ENCODE peak calls at places on chromosomes 4 and X, in seven cellular contexts. One of them, this sample, is unnamed.

GRCh38 chrX:55522577-55523254 is 33.1 kb upstream of the USP51 start:
- DNase-seq in IMR-90: no peak
- DNase-seq in mesendoderm: no peak
- DNase-seq in neuronal stem cell: no peak
- DNase-seq in H1: no peak
- DNase-seq in H9: no peak
- DNase-seq in mesenchymal stem cell: no peak
- DNase-seq in this sample: no peak

GRCh38 chrX:23304881-23305280 is 29.8 kb upstream of the PTCHD1 start:
- DNase-seq in IMR-90: no peak
- DNase-seq in mesendoderm: no peak
- DNase-seq in neuronal stem cell: no peak
- DNase-seq in H1: no peak
- DNase-seq in H9: no peak
- DNase-seq in mesenchymal stem cell: no peak
- DNase-seq in this sample: no peak

GRCh38 chr4:173794662-173795061 is 264.6 kb upstream of the HAND2 start:
- DNase-seq in IMR-90: peak
- DNase-seq in mesendoderm: no peak
- DNase-seq in neuronal stem cell: no peak
- DNase-seq in H1: no peak
- DNase-seq in H9: no peak
- DNase-seq in mesenchymal stem cell: peak
- DNase-seq in this sample: no peak

GRCh38 chrX:113959912-113960626 is 623.8 kb upstream of the HTR2C start:
- DNase-seq in IMR-90: no peak
- DNase-seq in mesendoderm: peak
- DNase-seq in neuronal stem cell: peak
- DNase-seq in H1: no peak
- DNase-seq in H9: peak
- DNase-seq in mesenchymal stem cell: no peak
- DNase-seq in this sample: no peak

GRCh38 chr4:55318135-55318534 is 27.9 kb upstream of the SRD5A3 start:
- DNase-seq in IMR-90: no peak
- DNase-seq in mesendoderm: no peak
- DNase-seq in neuronal stem cell: no peak
- DNase-seq in H1: no peak
- DNase-seq in H9: no peak
- DNase-seq in mesenchymal stem cell: no peak
- DNase-seq in this sample: no peak

GRCh38 chr4:7103599-7104365 is 35.9 kb upstream of the GRPEL1 start:
- DNase-seq in IMR-90: peak
- DNase-seq in mesendoderm: peak
- DNase-seq in neuronal stem cell: no peak
- DNase-seq in H1: no peak
- DNase-seq in H9: no peak
- DNase-seq in mesenchymal stem cell: peak
- DNase-seq in this sample: no peak

GRCh38 chrX:120380699-120381098 is 18.8 kb downstream of the ATP1B4 start:
- DNase-seq in IMR-90: no peak
- DNase-seq in mesendoderm: peak
- DNase-seq in neuronal stem cell: no peak
- DNase-seq in H1: no peak
- DNase-seq in H9: peak
- DNase-seq in mesenchymal stem cell: peak
- DNase-seq in this sample: no peak

GRCh38 chr4:83753260-83753659 is 217.4 kb downstream of the GPAT3 start:
- DNase-seq in IMR-90: no peak
- DNase-seq in mesendoderm: peak
- DNase-seq in neuronal stem cell: no peak
- DNase-seq in H1: no peak
- DNase-seq in H9: no peak
- DNase-seq in mesenchymal stem cell: no peak
- DNase-seq in this sample: no peak

GRCh38 chr4:40121515-40121914 is 64.9 kb downstream of the N4BP2 start:
- DNase-seq in IMR-90: peak
- DNase-seq in mesendoderm: peak
- DNase-seq in neuronal stem cell: no peak
- DNase-seq in H1: no peak
- DNase-seq in H9: no peak
- DNase-seq in mesenchymal stem cell: peak
- DNase-seq in this sample: peak

GRCh38 chr4:16443504-16444088 is 217.3 kb upstream of the TAPT1 start:
- DNase-seq in IMR-90: peak
- DNase-seq in mesendoderm: peak
- DNase-seq in neuronal stem cell: peak
- DNase-seq in H1: no peak
- DNase-seq in H9: no peak
- DNase-seq in mesenchymal stem cell: peak
- DNase-seq in this sample: peak

GRCh38 chr4:77994194-77994721 is 62.9 kb upstream of the FRAS1 start:
- DNase-seq in IMR-90: peak
- DNase-seq in mesendoderm: peak
- DNase-seq in neuronal stem cell: peak
- DNase-seq in H1: peak
- DNase-seq in H9: peak
- DNase-seq in mesenchymal stem cell: peak
- DNase-seq in this sample: peak

GRCh38 chrX:148134578-148134977 is 153.4 kb downstream of the FMR1NB start:
- DNase-seq in IMR-90: no peak
- DNase-seq in mesendoderm: no peak
- DNase-seq in neuronal stem cell: no peak
- DNase-seq in H1: no peak
- DNase-seq in H9: no peak
- DNase-seq in mesenchymal stem cell: no peak
- DNase-seq in this sample: no peak

GRCh38 chrX:148133099-148133725 is 152.1 kb downstream of the FMR1NB start:
- DNase-seq in IMR-90: no peak
- DNase-seq in mesendoderm: peak
- DNase-seq in neuronal stem cell: no peak
- DNase-seq in H1: no peak
- DNase-seq in H9: no peak
- DNase-seq in mesenchymal stem cell: no peak
- DNase-seq in this sample: no peak

DNA sequence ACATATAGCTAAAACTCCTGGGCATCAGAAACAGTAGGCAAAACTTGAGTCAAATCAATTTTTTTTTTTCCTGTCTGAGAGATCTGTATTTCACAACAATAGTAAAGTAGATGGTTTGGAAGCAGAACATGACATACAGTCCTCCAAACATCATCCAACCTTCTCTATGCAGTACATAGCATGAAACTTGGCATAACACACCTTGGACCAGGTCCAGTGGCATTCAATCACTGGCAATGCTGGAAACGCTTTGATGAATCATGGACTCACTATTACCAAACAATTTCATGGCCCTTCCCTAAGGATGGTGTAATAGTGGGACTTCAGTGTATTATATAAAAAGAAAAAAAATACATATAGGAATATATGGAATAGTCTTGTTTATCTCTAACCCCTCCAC is 154.6 kb downstream of the FMR1NB start:
- DNase-seq in IMR-90: no peak
- DNase-seq in mesendoderm: no peak
- DNase-seq in neuronal stem cell: no peak
- DNase-seq in H1: no peak
- DNase-seq in H9: no peak
- DNase-seq in mesenchymal stem cell: no peak
- DNase-seq in this sample: peak
- H3K18ac ChIP-seq in IMR-90: no peak
- H3K18ac ChIP-seq in mesendoderm: no peak
- H3K18ac ChIP-seq in neuronal stem cell: no peak
- H3K18ac ChIP-seq in H1: no peak
- H3K18ac ChIP-seq in H9: no peak
- H3K18ac ChIP-seq in mesenchymal stem cell: no peak
- H3K18ac ChIP-seq in this sample: no peak

GRCh38 chr4:177528620-177529019 is 86.4 kb upstream of the AGA start:
- DNase-seq in IMR-90: no peak
- DNase-seq in mesendoderm: no peak
- DNase-seq in neuronal stem cell: no peak
- DNase-seq in H1: no peak
- DNase-seq in H9: no peak
- DNase-seq in mesenchymal stem cell: no peak
- DNase-seq in this sample: peak
- H2BK5ac ChIP-seq in IMR-90: no peak
- H2BK5ac ChIP-seq in mesendoderm: no peak
- H2BK5ac ChIP-seq in neuronal stem cell: no peak
- H2BK5ac ChIP-seq in H1: no peak
- H2BK5ac ChIP-seq in H9: no peak
- H2BK5ac ChIP-seq in mesenchymal stem cell: no peak
- H2BK5ac ChIP-seq in this sample: no peak

DNA sequence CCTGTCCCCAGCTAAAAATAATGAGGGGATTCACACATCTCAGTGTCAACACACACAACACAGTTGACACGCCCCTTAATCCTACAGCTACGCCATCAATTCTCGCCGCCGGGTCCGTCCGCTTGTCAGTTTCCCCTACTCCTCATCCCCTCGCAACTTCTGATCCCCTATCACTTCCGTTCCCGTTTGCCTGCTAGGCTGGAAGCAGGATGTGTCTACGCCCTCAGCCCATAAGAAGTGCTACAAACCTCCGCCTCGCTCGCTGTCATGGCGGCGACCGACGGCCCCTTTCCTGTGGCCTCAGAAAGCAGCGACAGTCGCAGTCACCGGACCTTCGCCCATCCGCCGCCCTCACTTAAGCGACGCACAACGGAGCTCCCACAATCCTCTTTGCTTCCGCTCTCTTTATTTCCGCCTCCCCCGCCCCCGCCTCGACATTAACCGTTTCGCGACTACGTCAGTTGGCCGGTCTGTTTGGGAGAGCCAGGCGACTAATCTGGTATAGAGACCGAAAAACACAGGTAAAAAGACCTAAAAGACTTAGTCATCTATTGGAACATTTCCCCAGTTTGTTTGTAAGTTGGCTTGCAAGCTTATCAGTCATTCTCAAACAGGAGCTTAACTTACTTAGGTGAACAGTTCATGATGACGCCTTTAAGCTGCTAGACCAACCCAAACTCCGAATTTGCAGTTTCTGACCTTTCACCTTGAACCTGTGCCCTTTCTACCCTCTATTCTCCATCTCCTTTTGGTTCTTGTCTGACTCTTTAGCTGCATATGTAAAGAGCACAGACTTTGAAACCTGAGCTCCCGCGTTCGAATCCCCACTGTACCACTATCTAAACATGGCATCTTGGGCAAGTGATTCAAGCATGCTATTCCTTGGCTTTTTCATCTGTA is at the start of gene SLC25A53:
- DNase-seq in IMR-90: peak
- DNase-seq in mesendoderm: peak
- DNase-seq in neuronal stem cell: peak
- DNase-seq in H1: peak
- DNase-seq in H9: peak
- DNase-seq in mesenchymal stem cell: peak
- DNase-seq in this sample: peak
- H3K18ac ChIP-seq in IMR-90: peak
- H3K18ac ChIP-seq in mesendoderm: no peak
- H3K18ac ChIP-seq in neuronal stem cell: no peak
- H3K18ac ChIP-seq in H1: no peak
- H3K18ac ChIP-seq in H9: peak
- H3K18ac ChIP-seq in mesenchymal stem cell: peak
- H3K18ac ChIP-seq in this sample: no peak

GRCh38 chr4:130422255-130422654 is 1326.3 kb downstream of the C4orf33 start:
- DNase-seq in IMR-90: no peak
- DNase-seq in mesendoderm: no peak
- DNase-seq in neuronal stem cell: no peak
- DNase-seq in H1: no peak
- DNase-seq in H9: no peak
- DNase-seq in mesenchymal stem cell: no peak
- DNase-seq in this sample: no peak

GRCh38 chr4:130419576-130419975 is 1323.6 kb downstream of the C4orf33 start:
- DNase-seq in IMR-90: no peak
- DNase-seq in mesendoderm: no peak
- DNase-seq in neuronal stem cell: no peak
- DNase-seq in H1: no peak
- DNase-seq in H9: no peak
- DNase-seq in mesenchymal stem cell: no peak
- DNase-seq in this sample: no peak

DNA sequence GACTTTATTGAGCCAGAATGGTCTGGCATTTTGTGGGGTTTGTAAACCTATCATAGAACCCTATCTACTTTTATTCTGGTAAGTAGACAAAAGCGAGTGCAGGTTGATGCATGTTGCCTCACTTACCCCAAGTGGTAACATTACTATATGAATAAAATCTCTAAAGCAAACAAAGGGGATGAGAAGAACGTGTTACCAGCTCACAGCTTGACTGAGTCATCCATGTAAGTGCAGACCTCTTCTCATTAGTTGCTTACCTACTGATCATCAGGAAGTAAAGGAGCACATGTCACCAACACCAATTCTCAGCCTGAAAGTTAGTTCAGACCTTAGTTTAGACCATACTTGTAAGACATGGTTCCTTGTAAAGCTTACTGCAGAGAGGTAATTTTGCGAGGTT is 1328.3 kb downstream of the C4orf33 start:
- DNase-seq in IMR-90: no peak
- DNase-seq in mesendoderm: peak
- DNase-seq in neuronal stem cell: no peak
- DNase-seq in H1: no peak
- DNase-seq in H9: no peak
- DNase-seq in mesenchymal stem cell: no peak
- DNase-seq in this sample: no peak
- H2BK5ac ChIP-seq in IMR-90: no peak
- H2BK5ac ChIP-seq in mesendoderm: no peak
- H2BK5ac ChIP-seq in neuronal stem cell: no peak
- H2BK5ac ChIP-seq in H1: no peak
- H2BK5ac ChIP-seq in H9: no peak
- H2BK5ac ChIP-seq in mesenchymal stem cell: no peak
- H2BK5ac ChIP-seq in this sample: no peak

DNA sequence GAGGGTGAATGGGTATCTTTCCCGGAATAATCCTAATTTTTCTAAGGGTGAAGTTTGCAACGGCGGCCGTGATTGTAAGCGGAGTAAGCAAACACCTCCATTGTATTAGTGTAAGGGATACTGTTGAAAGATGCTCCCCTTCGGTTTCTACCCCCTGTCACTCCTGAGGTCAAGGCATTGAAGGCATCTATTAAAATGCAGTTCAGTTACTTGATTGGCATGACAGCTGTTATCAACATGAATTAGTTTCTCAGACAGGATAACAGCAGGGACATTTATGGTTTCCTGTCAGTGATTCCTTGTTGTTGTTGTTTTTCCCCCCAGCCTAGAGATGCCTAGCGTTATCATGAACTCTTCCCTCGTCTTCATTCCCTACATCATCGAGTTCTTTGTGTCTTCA is 552 bp downstream of the SLC25A14 start:
- DNase-seq in IMR-90: no peak
- DNase-seq in mesendoderm: no peak
- DNase-seq in neuronal stem cell: peak
- DNase-seq in H1: no peak
- DNase-seq in H9: no peak
- DNase-seq in mesenchymal stem cell: peak
- DNase-seq in this sample: no peak
- H3K18ac ChIP-seq in IMR-90: no peak
- H3K18ac ChIP-seq in mesendoderm: no peak
- H3K18ac ChIP-seq in neuronal stem cell: no peak
- H3K18ac ChIP-seq in H1: no peak
- H3K18ac ChIP-seq in H9: no peak
- H3K18ac ChIP-seq in mesenchymal stem cell: no peak
- H3K18ac ChIP-seq in this sample: no peak

This sample was measured in trophoblast cell.